ENCODE peak calls at places on chromosomes 5 and 9, in seven cellular contexts. One of them, this sample, is unnamed.

GRCh38 chr5:170311856-170312405 is 14.4 kb upstream of the LCP2 start:
- DNase-seq in mesenchymal stem cell: no peak
- DNase-seq in H9: no peak
- DNase-seq in IMR-90: no peak
- DNase-seq in mesendoderm: no peak
- DNase-seq in H1: no peak
- DNase-seq in trophoblast cell: no peak
- DNase-seq in this sample: no peak

GRCh38 chr5:135526924-135527323 is 8.8 kb downstream of the NEUROG1 start:
- DNase-seq in mesenchymal stem cell: no peak
- DNase-seq in H9: no peak
- DNase-seq in IMR-90: no peak
- DNase-seq in mesendoderm: no peak
- DNase-seq in H1: no peak
- DNase-seq in trophoblast cell: no peak
- DNase-seq in this sample: no peak

GRCh38 chr9:86005253-86005775 is 64.4 kb downstream of the NAA35 start:
- DNase-seq in mesenchymal stem cell: no peak
- DNase-seq in H9: no peak
- DNase-seq in IMR-90: no peak
- DNase-seq in mesendoderm: no peak
- DNase-seq in H1: no peak
- DNase-seq in trophoblast cell: no peak
- DNase-seq in this sample: no peak

GRCh38 chr9:32398207-32398606 is 13.8 kb downstream of the ACO1 start:
- DNase-seq in mesenchymal stem cell: peak
- DNase-seq in H9: no peak
- DNase-seq in IMR-90: peak
- DNase-seq in mesendoderm: no peak
- DNase-seq in H1: no peak
- DNase-seq in trophoblast cell: peak
- DNase-seq in this sample: no peak

GRCh38 chr5:94268226-94268625 is 350.2 kb downstream of the KIAA0825 start:
- DNase-seq in mesenchymal stem cell: no peak
- DNase-seq in H9: no peak
- DNase-seq in IMR-90: no peak
- DNase-seq in mesendoderm: no peak
- DNase-seq in H1: no peak
- DNase-seq in trophoblast cell: no peak
- DNase-seq in this sample: no peak

GRCh38 chr5:103373576-103374472 is 115.3 kb downstream of the MACIR start:
- DNase-seq in mesenchymal stem cell: no peak
- DNase-seq in H9: no peak
- DNase-seq in IMR-90: no peak
- DNase-seq in mesendoderm: peak
- DNase-seq in H1: no peak
- DNase-seq in trophoblast cell: peak
- DNase-seq in this sample: no peak

GRCh38 chr9:127386981-127387380 is 10.0 kb upstream of the SLC2A8 start:
- DNase-seq in mesenchymal stem cell: no peak
- DNase-seq in H9: no peak
- DNase-seq in IMR-90: no peak
- DNase-seq in mesendoderm: no peak
- DNase-seq in H1: no peak
- DNase-seq in trophoblast cell: no peak
- DNase-seq in this sample: no peak

GRCh38 chr9:129487658-129488483 is 133.0 kb downstream of the C9orf50 start:
- DNase-seq in mesenchymal stem cell: peak
- DNase-seq in H9: no peak
- DNase-seq in IMR-90: peak
- DNase-seq in mesendoderm: no peak
- DNase-seq in H1: no peak
- DNase-seq in trophoblast cell: peak
- DNase-seq in this sample: no peak

GRCh38 chr9:7376838-7377237 is 422.7 kb downstream of the DMAC1 start:
- DNase-seq in mesenchymal stem cell: no peak
- DNase-seq in H9: no peak
- DNase-seq in IMR-90: no peak
- DNase-seq in mesendoderm: no peak
- DNase-seq in H1: no peak
- DNase-seq in trophoblast cell: no peak
- DNase-seq in this sample: no peak

GRCh38 chr5:612498-613424 is 621 bp downstream of the CEP72 start:
- DNase-seq in mesenchymal stem cell: peak
- DNase-seq in H9: no peak
- DNase-seq in IMR-90: no peak
- DNase-seq in mesendoderm: peak
- DNase-seq in H1: peak
- DNase-seq in trophoblast cell: peak
- DNase-seq in this sample: peak

GRCh38 chr5:74538206-74538661 is 102.3 kb downstream of the ENC1 start:
- DNase-seq in mesenchymal stem cell: peak
- DNase-seq in H9: no peak
- DNase-seq in IMR-90: peak
- DNase-seq in mesendoderm: peak
- DNase-seq in H1: no peak
- DNase-seq in trophoblast cell: peak
- DNase-seq in this sample: no peak

GRCh38 chr5:135608761-135609443 is 30.1 kb upstream of the CXCL14 start:
- DNase-seq in mesenchymal stem cell: no peak
- DNase-seq in H9: no peak
- DNase-seq in IMR-90: no peak
- DNase-seq in mesendoderm: no peak
- DNase-seq in H1: peak
- DNase-seq in trophoblast cell: no peak
- DNase-seq in this sample: no peak

GRCh38 chr5:42514759-42515158 is 91.5 kb downstream of the GHR start:
- DNase-seq in mesenchymal stem cell: no peak
- DNase-seq in H9: peak
- DNase-seq in IMR-90: no peak
- DNase-seq in mesendoderm: peak
- DNase-seq in H1: no peak
- DNase-seq in trophoblast cell: peak
- DNase-seq in this sample: no peak

GRCh38 chr9:129330711-129331279 is 152.7 kb upstream of the IER5L start:
- DNase-seq in mesenchymal stem cell: no peak
- DNase-seq in H9: no peak
- DNase-seq in IMR-90: no peak
- DNase-seq in mesendoderm: peak
- DNase-seq in H1: no peak
- DNase-seq in trophoblast cell: peak
- DNase-seq in this sample: no peak

GRCh38 chr9:124776952-124777645 is at the start of gene OLFML2A:
- DNase-seq in mesenchymal stem cell: no peak
- DNase-seq in H9: no peak
- DNase-seq in IMR-90: no peak
- DNase-seq in mesendoderm: no peak
- DNase-seq in H1: peak
- DNase-seq in trophoblast cell: no peak
- DNase-seq in this sample: no peak

GRCh38 chr9:130129425-130130061 is 42.7 kb upstream of the NCS1 start:
- DNase-seq in mesenchymal stem cell: peak
- DNase-seq in H9: no peak
- DNase-seq in IMR-90: peak
- DNase-seq in mesendoderm: no peak
- DNase-seq in H1: no peak
- DNase-seq in trophoblast cell: peak
- DNase-seq in this sample: no peak

GRCh38 chr9:3992924-3993323 is 306.9 kb downstream of the GLIS3 start:
- DNase-seq in mesenchymal stem cell: peak
- DNase-seq in H9: no peak
- DNase-seq in IMR-90: peak
- DNase-seq in mesendoderm: peak
- DNase-seq in H1: no peak
- DNase-seq in trophoblast cell: peak
- DNase-seq in this sample: no peak

GRCh38 chr5:34923694-34924461 is 5.5 kb upstream of the DNAJC21 start:
- DNase-seq in mesenchymal stem cell: peak
- DNase-seq in H9: no peak
- DNase-seq in IMR-90: peak
- DNase-seq in mesendoderm: peak
- DNase-seq in H1: no peak
- DNase-seq in trophoblast cell: peak
- DNase-seq in this sample: no peak

GRCh38 chr9:115276621-115277020 is 158.7 kb upstream of the TNC start:
- DNase-seq in mesenchymal stem cell: no peak
- DNase-seq in H9: no peak
- DNase-seq in IMR-90: peak
- DNase-seq in mesendoderm: no peak
- DNase-seq in H1: no peak
- DNase-seq in trophoblast cell: no peak
- DNase-seq in this sample: no peak

GRCh38 chr9:127886401-127886972 is 9.0 kb upstream of the AK1 start:
- DNase-seq in mesenchymal stem cell: no peak
- DNase-seq in H9: no peak
- DNase-seq in IMR-90: no peak
- DNase-seq in mesendoderm: no peak
- DNase-seq in H1: no peak
- DNase-seq in trophoblast cell: no peak
- DNase-seq in this sample: no peak

GRCh38 chr9:84759300-84759750 is 89.8 kb downstream of the NTRK2 start:
- DNase-seq in mesenchymal stem cell: no peak
- DNase-seq in H9: no peak
- DNase-seq in IMR-90: no peak
- DNase-seq in mesendoderm: no peak
- DNase-seq in H1: no peak
- DNase-seq in trophoblast cell: no peak
- DNase-seq in this sample: no peak

GRCh38 chr5:179323026-179323571 is 22.2 kb downstream of the ADAMTS2 start:
- DNase-seq in mesenchymal stem cell: no peak
- DNase-seq in H9: no peak
- DNase-seq in IMR-90: no peak
- DNase-seq in mesendoderm: no peak
- DNase-seq in H1: no peak
- DNase-seq in trophoblast cell: no peak
- DNase-seq in this sample: no peak

GRCh38 chr5:36641416-36641815 is 35.0 kb downstream of the SLC1A3 start:
- DNase-seq in mesenchymal stem cell: no peak
- DNase-seq in H9: no peak
- DNase-seq in IMR-90: peak
- DNase-seq in mesendoderm: no peak
- DNase-seq in H1: no peak
- DNase-seq in trophoblast cell: peak
- DNase-seq in this sample: no peak

GRCh38 chr5:91212336-91213092 is 170.6 kb downstream of the ARRDC3 start:
- DNase-seq in mesenchymal stem cell: peak
- DNase-seq in H9: no peak
- DNase-seq in IMR-90: peak
- DNase-seq in mesendoderm: no peak
- DNase-seq in H1: no peak
- DNase-seq in trophoblast cell: no peak
- DNase-seq in this sample: no peak

GRCh38 chr9:12666813-12667212 is 26.4 kb upstream of the TYRP1 start:
- DNase-seq in mesenchymal stem cell: no peak
- DNase-seq in H9: no peak
- DNase-seq in IMR-90: no peak
- DNase-seq in mesendoderm: peak
- DNase-seq in H1: no peak
- DNase-seq in trophoblast cell: peak
- DNase-seq in this sample: no peak

DNA sequence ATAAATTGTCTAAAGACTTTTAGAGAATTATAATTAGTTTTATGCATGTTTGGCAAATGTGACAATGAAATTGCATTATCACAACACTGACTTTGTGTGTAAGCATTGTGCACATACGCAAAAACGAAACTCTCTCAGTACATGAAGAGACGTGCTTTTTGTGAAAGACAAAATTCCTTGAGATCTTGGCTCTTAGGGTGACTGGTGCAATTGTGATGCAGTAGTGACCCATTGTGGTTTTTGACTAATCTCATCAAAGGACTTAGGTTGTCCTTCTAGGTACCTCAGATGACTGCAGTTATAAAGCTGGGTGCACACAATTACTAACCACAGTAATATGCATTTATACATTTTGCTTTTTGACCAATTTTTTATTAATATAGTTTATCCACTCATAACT is 25.3 kb upstream of the TYRP1 start:
- DNase-seq in mesenchymal stem cell: no peak
- DNase-seq in H9: no peak
- DNase-seq in IMR-90: no peak
- DNase-seq in mesendoderm: no peak
- DNase-seq in H1: no peak
- DNase-seq in trophoblast cell: no peak
- DNase-seq in this sample: no peak
- H3K9ac ChIP-seq in mesenchymal stem cell: no peak
- H3K9ac ChIP-seq in H9: no peak
- H3K9ac ChIP-seq in IMR-90: no peak
- H3K9ac ChIP-seq in mesendoderm: no peak
- H3K9ac ChIP-seq in H1: no peak
- H3K9ac ChIP-seq in trophoblast cell: no peak
- H3K9ac ChIP-seq in this sample: no peak

DNA sequence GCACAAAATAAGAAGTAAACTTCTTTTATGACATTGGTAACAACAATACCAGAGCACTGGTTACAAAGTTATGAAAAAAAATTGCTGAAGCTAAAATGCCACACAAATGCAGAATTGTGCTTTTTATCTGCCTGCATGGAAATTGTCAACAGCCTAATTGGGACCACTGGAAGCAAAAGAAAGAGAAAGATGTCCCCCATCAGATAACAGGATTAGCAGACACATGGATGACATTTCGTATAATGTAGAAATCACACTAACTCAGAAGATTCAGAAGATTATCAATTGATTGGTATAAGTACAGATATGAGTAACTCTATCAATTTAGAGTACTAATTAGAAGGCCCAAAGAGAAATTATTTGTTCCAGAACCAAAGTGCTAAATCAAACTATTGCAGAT is 19.1 kb upstream of the FRMD3 start:
- DNase-seq in mesenchymal stem cell: no peak
- DNase-seq in H9: no peak
- DNase-seq in IMR-90: no peak
- DNase-seq in mesendoderm: no peak
- DNase-seq in H1: no peak
- DNase-seq in trophoblast cell: no peak
- DNase-seq in this sample: no peak
- H3K4ac ChIP-seq in mesenchymal stem cell: no peak
- H3K4ac ChIP-seq in H9: no peak
- H3K4ac ChIP-seq in IMR-90: no peak
- H3K4ac ChIP-seq in mesendoderm: no peak
- H3K4ac ChIP-seq in H1: no peak
- H3K4ac ChIP-seq in trophoblast cell: no peak
- H3K4ac ChIP-seq in this sample: no peak

DNA sequence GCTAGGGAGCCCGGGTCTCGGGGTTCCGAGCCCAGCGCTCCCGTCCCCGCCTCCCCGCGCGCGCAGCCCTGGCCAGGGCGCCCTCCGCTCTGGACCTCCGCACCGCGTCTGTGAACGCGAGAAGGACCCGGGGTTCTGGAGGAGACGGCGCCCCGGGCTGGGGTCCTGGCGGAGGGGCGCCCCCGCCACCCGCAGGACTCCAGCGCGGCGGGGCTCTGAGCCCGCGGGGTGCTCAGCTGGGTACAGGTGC is 431 bp downstream of the TMOD1 start:
- DNase-seq in mesenchymal stem cell: no peak
- DNase-seq in H9: no peak
- DNase-seq in IMR-90: no peak
- DNase-seq in mesendoderm: no peak
- DNase-seq in H1: no peak
- DNase-seq in trophoblast cell: no peak
- DNase-seq in this sample: no peak
- H2BK120ac ChIP-seq in mesenchymal stem cell: no peak
- H2BK120ac ChIP-seq in H9: no peak
- H2BK120ac ChIP-seq in IMR-90: no peak
- H2BK120ac ChIP-seq in mesendoderm: no peak
- H2BK120ac ChIP-seq in H1: no peak
- H2BK120ac ChIP-seq in trophoblast cell: no peak
- H2BK120ac ChIP-seq in this sample: no peak

GRCh38 chr5:172170251-172170701 is 17.7 kb downstream of the STK10 start:
- DNase-seq in mesenchymal stem cell: no peak
- DNase-seq in H9: no peak
- DNase-seq in IMR-90: no peak
- DNase-seq in mesendoderm: no peak
- DNase-seq in H1: no peak
- DNase-seq in trophoblast cell: no peak
- DNase-seq in this sample: no peak
- H3K9ac ChIP-seq in mesenchymal stem cell: no peak
- H3K9ac ChIP-seq in H9: no peak
- H3K9ac ChIP-seq in IMR-90: no peak
- H3K9ac ChIP-seq in mesendoderm: no peak
- H3K9ac ChIP-seq in H1: no peak
- H3K9ac ChIP-seq in trophoblast cell: no peak
- H3K9ac ChIP-seq in this sample: no peak

This sample was measured in neuronal stem cell.